ENCODE peak calls at places on chromosomes 6 and 20, in six cellular contexts. O, C, S, G, W and K are unnamed samples.

GRCh38 chr20:10448270-10449156 is 13.4 kb downstream of the SLX4IP start:
- DNase-seq in C (no peak), W (no peak), O (peak), G (no peak), S (no peak), K (no peak)

GRCh38 chr6:156449569-156449968 is 327.6 kb upstream of the ARID1B start:
- DNase-seq in G (no peak), W (no peak), O (no peak), S (no peak), C (no peak), K (no peak)

GRCh38 chr6:61886608-61887259 is 399.3 kb downstream of the KHDRBS2 start:
- DNase-seq in C (no peak), S (no peak), W (no peak), O (no peak), G (no peak), K (no peak)

GRCh38 chr6:157386454-157386853 is 5.5 kb downstream of the ZDHHC14 start:
- DNase-seq in O (no peak), G (no peak), W (no peak), C (no peak), S (no peak), K (no peak)

GRCh38 chr20:55067158-55067825 is 591.9 kb downstream of the DOK5 start:
- DNase-seq in O (no peak), W (no peak), C (no peak), G (no peak), S (no peak), K (no peak)

GRCh38 chr20:21353236-21353635 is 44.1 kb downstream of the NKX2-4 start:
- DNase-seq in C (no peak), W (no peak), O (no peak), G (no peak), S (no peak), K (no peak)

GRCh38 chr6:130035211-130035610 is 16.8 kb downstream of the L3MBTL3 start:
- DNase-seq in W (no peak), C (no peak), O (no peak), G (no peak), S (no peak), K (no peak)

GRCh38 chr6:155530219-155530834 is 74.7 kb upstream of the NOX3 start:
- DNase-seq in O (no peak), C (no peak), W (no peak), S (no peak), G (no peak), K (no peak)

GRCh38 chr6:95365454-95365853 is 211.9 kb upstream of the MANEA start:
- DNase-seq in C (no peak), S (no peak), G (no peak), W (no peak), O (peak), K (no peak)

GRCh38 chr20:61311656-61312387 is 59.8 kb downstream of the CDH4 start:
- DNase-seq in W (no peak), G (no peak), C (no peak), S (no peak), O (no peak), K (no peak)

GRCh38 chr6:81636930-81637568 is 115.4 kb downstream of the TENT5A start:
- DNase-seq in S (no peak), O (no peak), W (no peak), G (no peak), C (no peak), K (no peak)

DNA sequence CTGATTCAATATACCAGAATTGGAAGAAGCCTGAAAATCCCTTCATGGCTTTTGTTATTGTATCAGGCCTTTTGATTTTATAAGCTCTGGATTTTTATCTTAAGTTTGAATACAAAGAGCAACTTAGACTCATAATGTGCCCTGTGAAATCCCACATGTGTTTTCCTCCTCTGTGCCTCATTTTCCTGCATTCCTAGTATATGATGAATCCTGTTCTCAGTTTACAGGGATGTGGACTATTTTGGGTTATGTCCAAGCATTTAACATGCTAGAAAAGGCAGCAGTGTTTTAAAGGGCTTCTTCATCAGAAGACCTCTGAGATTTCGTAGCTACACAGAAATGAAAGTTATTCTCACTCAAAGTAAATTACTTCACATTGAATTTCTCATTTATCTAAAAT is 455.0 kb downstream of the RFPL4B start:
- DNase-seq in C (no peak), G (no peak), O (no peak), W (no peak), S (no peak), K (no peak)
- H3K27ac ChIP-seq in C (no peak), G (no peak), O (no peak), W (no peak), S (no peak), K (no peak)

GRCh38 chr20:50723672-50724071 is 7.7 kb upstream of the PARD6B start:
- DNase-seq in W (no peak), S (no peak), C (no peak), O (no peak), G (no peak), K (no peak)

GRCh38 chr20:50725722-50726000 is 5.7 kb upstream of the PARD6B start:
- DNase-seq in W (peak), O (no peak), S (no peak), C (no peak), G (no peak), K (no peak)

GRCh38 chr20:50724851-50725721 is 6.3 kb upstream of the PARD6B start:
- DNase-seq in G (peak), S (no peak), O (peak), C (no peak), W (peak), K (peak)

GRCh38 chr20:50722466-50723155 is 8.8 kb upstream of the PARD6B start:
- DNase-seq in S (no peak), G (no peak), C (no peak), W (no peak), O (no peak), K (no peak)

DNA sequence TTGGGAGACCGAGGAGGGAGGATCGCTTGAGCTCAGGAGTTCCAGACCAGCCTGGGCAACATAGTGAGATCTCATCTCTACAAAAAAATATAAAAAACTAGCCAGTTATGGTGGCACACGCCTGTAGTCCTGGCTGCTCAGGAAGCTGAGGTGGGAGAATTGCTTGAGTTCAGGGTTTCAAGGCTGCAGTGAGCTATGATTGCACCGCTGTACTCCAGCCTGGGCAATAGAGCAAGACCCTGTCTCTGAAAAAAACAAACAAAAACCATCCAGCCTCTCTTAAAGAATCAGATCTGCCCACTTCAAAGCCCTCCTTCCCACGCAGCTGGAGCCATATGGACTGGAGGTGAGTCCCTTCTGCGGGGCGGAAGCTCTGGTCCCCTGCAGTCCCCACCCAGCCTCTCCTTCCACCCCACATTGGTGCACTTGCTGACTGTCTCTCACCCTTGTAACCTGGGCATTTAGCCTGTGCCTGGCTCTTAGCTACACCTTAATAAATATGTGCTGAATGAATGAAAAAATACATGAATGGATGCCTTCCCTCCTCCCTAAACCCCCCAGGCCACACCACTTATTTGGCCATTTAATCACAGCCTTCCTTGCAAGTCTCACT is 7.2 kb upstream of the PARD6B start:
- DNase-seq in S (no peak), C (no peak), G (no peak), W (no peak), O (no peak), K (no peak)
- H3K27ac ChIP-seq in S (no peak), C (no peak), G (peak), W (peak), O (peak), K (no peak)

GRCh38 chr6:11368760-11369159 is 136.3 kb upstream of the NEDD9 start:
- DNase-seq in G (no peak), O (peak), W (no peak), S (no peak), C (no peak), K (no peak)
- H3K27ac ChIP-seq in G (no peak), O (no peak), W (peak), S (no peak), C (no peak), K (no peak)

DNA sequence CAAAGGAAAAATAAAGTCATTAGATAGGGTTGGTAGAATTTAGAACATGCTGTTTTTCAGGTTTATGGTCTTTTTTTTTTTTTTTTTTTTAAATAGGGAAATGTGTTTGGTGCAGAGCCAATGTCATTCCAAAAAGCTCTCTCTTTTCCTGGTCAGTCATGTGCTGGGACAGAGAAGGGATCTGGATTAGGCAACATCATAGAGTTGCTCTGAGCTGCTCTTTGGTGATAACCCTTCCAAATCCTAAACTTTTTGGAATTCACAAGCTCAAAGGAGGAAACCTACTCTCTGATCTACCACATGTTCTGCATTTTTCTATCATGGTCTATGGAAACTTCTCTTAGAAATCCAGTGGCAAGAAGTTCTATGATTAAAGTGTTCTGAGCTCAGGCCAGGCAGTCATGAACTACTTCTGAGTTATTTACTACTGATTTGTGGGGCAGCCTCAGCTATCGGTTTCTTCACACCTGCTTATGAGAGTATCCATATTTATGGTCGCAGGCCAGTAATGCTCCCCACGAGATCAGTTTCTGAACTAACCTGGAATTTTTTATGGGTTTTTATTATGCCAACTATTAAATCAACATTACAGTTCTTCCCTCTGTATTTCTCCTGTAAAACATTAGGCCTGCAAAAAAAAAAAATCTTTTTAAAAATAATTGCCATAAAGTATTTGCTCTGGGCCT is 4.8 kb downstream of the EDN1 start:
- DNase-seq in O (no peak), W (no peak), G (no peak), S (no peak), C (no peak), K (no peak)
- H3K27ac ChIP-seq in O (no peak), W (peak), G (peak), S (no peak), C (no peak), K (no peak)

DNA sequence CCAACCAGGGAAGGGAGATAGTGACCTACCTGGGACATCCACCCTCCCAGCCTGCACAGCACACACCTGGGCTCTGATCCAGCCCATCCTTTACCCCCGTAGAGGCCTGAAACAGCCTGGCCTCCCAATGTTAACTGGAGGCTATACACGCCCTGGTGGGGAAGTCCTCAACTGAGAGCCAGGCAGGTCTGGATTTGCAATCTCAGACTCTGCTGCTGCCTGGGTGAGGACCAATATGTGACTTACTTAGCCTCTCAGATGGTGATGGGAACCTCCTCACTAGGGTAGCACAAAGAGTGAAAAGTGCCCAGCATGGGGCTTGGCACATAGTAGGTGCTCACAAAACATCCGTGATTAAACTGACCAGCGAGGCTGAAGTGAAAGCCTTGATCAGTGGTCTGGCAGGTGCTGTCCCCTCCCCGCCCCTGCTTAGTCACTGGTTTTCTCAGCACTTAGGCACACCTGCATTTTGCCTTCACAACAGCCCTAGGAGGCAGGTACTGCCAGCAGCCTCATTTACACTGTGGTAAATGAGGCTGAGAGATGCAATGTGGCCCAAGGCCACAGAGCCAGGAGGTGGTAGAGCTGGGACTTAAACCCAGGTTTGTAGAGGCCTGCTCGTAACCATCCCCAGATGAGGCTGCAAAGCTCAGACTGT is 12.4 kb downstream of the PEDS1 start:
- DNase-seq in O (no peak), W (no peak), C (no peak), S (no peak), G (no peak), K (no peak)
- H3K27ac ChIP-seq in O (no peak), W (peak), C (no peak), S (no peak), G (no peak), K (peak)

GRCh38 chr6:24009319-24009718 is 116.7 kb upstream of the NRSN1 start:
- DNase-seq in O (no peak), C (no peak), S (no peak), W (no peak), G (no peak), K (no peak)

GRCh38 chr6:24004062-24004461 is 122.0 kb upstream of the NRSN1 start:
- DNase-seq in C (no peak), G (peak), O (no peak), S (no peak), W (no peak), K (no peak)

GRCh38 chr6:24006246-24006645 is 119.8 kb upstream of the NRSN1 start:
- DNase-seq in G (no peak), C (no peak), O (no peak), W (no peak), S (no peak), K (no peak)

DNA sequence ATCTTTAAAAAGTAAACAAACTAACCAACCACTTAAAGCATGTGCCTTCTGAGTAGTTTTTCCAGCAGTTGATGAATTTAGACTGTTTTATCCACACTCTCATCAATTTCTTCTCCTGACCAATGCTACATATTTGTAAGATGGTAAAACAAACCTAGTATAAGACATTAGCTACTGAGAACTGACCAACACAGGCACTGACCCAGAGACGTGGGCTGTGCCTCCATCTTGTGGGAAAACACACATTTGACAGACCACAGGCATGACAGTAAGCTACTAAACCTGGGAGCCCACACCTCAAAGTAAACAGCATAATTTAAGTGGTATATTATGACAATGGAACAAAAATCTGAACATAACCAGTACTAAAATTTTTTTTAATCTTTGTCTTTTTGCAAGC is 121.4 kb upstream of the NRSN1 start:
- DNase-seq in C (no peak), S (no peak), O (no peak), G (no peak), W (no peak), K (no peak)
- H3K27ac ChIP-seq in C (no peak), S (no peak), O (no peak), G (peak), W (peak), K (no peak)

GRCh38 chr6:9948600-9949138 is 466.2 kb downstream of the TFAP2A start:
- DNase-seq in C (no peak), O (no peak), W (no peak), G (no peak), S (no peak), K (no peak)
- H3K27ac ChIP-seq in C (no peak), O (no peak), W (no peak), G (no peak), S (no peak), K (no peak)

GRCh38 chr6:36580184-36580526 is 14.0 kb upstream of the SRSF3 start:
- DNase-seq in G (no peak), S (no peak), O (no peak), W (no peak), C (no peak), K (no peak)

GRCh38 chr6:36578030-36578825 is 15.9 kb upstream of the SRSF3 start:
- DNase-seq in O (no peak), W (no peak), S (no peak), G (no peak), C (no peak), K (no peak)

GRCh38 chr6:36574679-36575078 is 19.5 kb upstream of the SRSF3 start:
- DNase-seq in G (no peak), C (no peak), S (no peak), O (no peak), W (no peak), K (no peak)

GRCh38 chr6:36577298-36577697 is 16.9 kb upstream of the SRSF3 start:
- DNase-seq in G (no peak), S (no peak), C (no peak), W (no peak), O (no peak), K (no peak)

GRCh38 chr6:36576573-36576972 is 17.6 kb upstream of the SRSF3 start:
- DNase-seq in O (no peak), C (no peak), S (no peak), W (no peak), G (no peak), K (no peak)
- H3K27ac ChIP-seq in O (no peak), C (no peak), S (no peak), W (peak), G (no peak), K (no peak)

GRCh38 chr6:57423468-57423867 is 106.0 kb downstream of the PRIM2 start:
- DNase-seq in O (peak), W (no peak), G (no peak), C (no peak), S (no peak), K (no peak)
- H3K27ac ChIP-seq in O (peak), W (no peak), G (no peak), C (no peak), S (no peak), K (no peak)